ENCODE peak calls at places on chromosome 13, in six cellular contexts. D, C, N, J, M and A are unnamed samples.

GRCh38 chr13:96940961-96941360 is 53.3 kb downstream of the OXGR1 start:
- DNase-seq in J (no peak), M (no peak), C (no peak), N (no peak), D (no peak), A (no peak)

GRCh38 chr13:40777166-40777956 is 6.4 kb upstream of the MRPS31 start:
- DNase-seq in M (no peak), C (peak), D (peak), N (no peak), J (no peak), A (no peak)

GRCh38 chr13:23748591-23748990 is 140.6 kb downstream of the MIPEP start:
- DNase-seq in N (no peak), J (no peak), C (no peak), D (no peak), M (no peak), A (no peak)

GRCh38 chr13:36323951-36324566 is 22.1 kb downstream of the SPART start:
- DNase-seq in C (no peak), J (no peak), D (no peak), M (no peak), N (no peak), A (peak)

GRCh38 chr13:42894765-42895181 is 97.3 kb downstream of the EPSTI1 start:
- DNase-seq in J (no peak), C (peak), N (no peak), D (no peak), M (peak), A (no peak)

GRCh38 chr13:42968906-42969305 is 23.1 kb downstream of the EPSTI1 start:
- DNase-seq in J (peak), M (no peak), D (no peak), C (no peak), N (no peak), A (no peak)

GRCh38 chr13:52782486-52783448 is 43.1 kb upstream of the CNMD start:
- DNase-seq in D (no peak), C (no peak), N (no peak), M (no peak), J (no peak), A (no peak)

GRCh38 chr13:42279986-42280385 is 8.0 kb downstream of the AKAP11 start:
- DNase-seq in M (no peak), N (no peak), C (no peak), D (no peak), J (no peak), A (no peak)

GRCh38 chr13:100710176-100710575 is 35.6 kb upstream of the TMTC4 start:
- DNase-seq in D (no peak), J (no peak), M (no peak), N (no peak), C (no peak), A (no peak)

GRCh38 chr13:23934481-23934880 is 37.2 kb upstream of the C1QTNF9B start:
- DNase-seq in D (no peak), J (no peak), N (no peak), M (no peak), C (no peak), A (no peak)

GRCh38 chr13:78131811-78132210 is 213.2 kb upstream of the EDNRB start:
- DNase-seq in C (no peak), M (no peak), N (no peak), D (no peak), J (no peak), A (no peak)

GRCh38 chr13:46667687-46668281 is 114.8 kb downstream of the LRCH1 start:
- DNase-seq in M (no peak), N (no peak), D (no peak), C (no peak), J (no peak), A (no peak)

GRCh38 chr13:26228080-26228479 is 6.0 kb upstream of the RNF6 start:
- DNase-seq in J (no peak), C (no peak), D (no peak), N (no peak), M (no peak), A (no peak)

GRCh38 chr13:110254751-110255553 is 52.0 kb downstream of the COL4A1 start:
- DNase-seq in J (peak), D (no peak), M (no peak), C (no peak), N (no peak), A (peak)
- H3K27ac ChIP-seq in J (no peak), D (peak), M (no peak), C (no peak), N (peak), A (peak)

GRCh38 chr13:31835932-31836331 is 96.6 kb downstream of the RXFP2 start:
- DNase-seq in D (no peak), N (peak), M (no peak), C (no peak), J (no peak), A (peak)
- H3K27ac ChIP-seq in D (no peak), N (no peak), M (no peak), C (no peak), J (no peak), A (no peak)

DNA sequence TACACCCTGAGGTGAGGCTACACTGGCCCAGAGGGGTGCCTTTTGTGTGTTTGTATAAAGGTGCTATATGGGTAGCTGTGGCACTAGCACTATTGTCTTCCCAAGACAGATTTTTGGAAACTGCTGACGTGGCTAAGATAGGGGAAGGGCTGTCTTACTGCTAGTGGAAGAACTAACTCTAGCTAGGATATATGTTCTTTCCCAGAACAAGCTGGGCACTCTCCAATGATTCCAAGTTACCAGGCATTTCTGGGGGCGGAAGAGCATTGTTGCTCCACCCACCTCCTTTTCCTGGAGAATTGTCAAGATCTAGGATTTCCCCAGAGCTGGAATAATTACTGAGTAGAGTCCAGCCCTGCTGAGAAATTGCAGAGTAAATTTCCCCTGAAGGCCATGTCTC is 408.3 kb downstream of the KLF5 start:
- DNase-seq in C (no peak), J (no peak), M (no peak), N (no peak), D (no peak), A (no peak)
- H3K27ac ChIP-seq in C (no peak), J (no peak), M (no peak), N (no peak), D (no peak), A (no peak)

GRCh38 chr13:110265682-110266430 is 41.1 kb downstream of the COL4A1 start:
- DNase-seq in N (no peak), J (peak), M (no peak), C (no peak), D (peak), A (peak)

GRCh38 chr13:110266983-110267382 is 40.0 kb downstream of the COL4A1 start:
- DNase-seq in C (no peak), D (peak), M (no peak), J (peak), N (no peak), A (no peak)

GRCh38 chr13:110265341-110265681 is 41.6 kb downstream of the COL4A1 start:
- DNase-seq in M (no peak), J (peak), D (peak), N (no peak), C (no peak), A (no peak)

GRCh38 chr13:110264685-110265275 is 42.2 kb downstream of the COL4A1 start:
- DNase-seq in D (peak), M (no peak), J (peak), N (no peak), C (no peak), A (peak)

DNA sequence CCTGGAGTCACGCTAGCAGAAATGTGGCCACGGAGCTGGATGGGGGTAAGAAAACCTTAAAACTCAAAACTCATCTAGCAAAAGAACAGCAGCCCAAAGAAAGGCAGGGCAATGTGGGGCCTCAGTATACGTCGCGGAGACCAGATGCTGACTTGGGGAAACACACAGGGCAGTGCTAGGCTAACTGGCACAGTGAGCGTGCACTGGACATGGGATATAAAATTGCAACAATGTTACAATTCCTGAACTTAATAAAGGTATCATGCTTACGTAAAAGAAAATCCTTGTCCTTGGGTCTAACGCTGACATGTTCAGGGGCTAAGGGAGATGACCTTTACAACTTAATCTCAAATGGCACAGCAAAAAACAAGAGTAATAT is 40.5 kb downstream of the COL4A1 start:
- DNase-seq in J (no peak), C (no peak), N (no peak), M (no peak), D (peak), A (no peak)
- H3K27ac ChIP-seq in J (no peak), C (no peak), N (no peak), M (no peak), D (peak), A (no peak)

GRCh38 chr13:54484166-54484565 is 1455.6 kb downstream of the OLFM4 start:
- DNase-seq in M (no peak), J (no peak), N (no peak), C (no peak), D (no peak), A (no peak)
- H3K27ac ChIP-seq in M (no peak), J (no peak), N (no peak), C (no peak), D (no peak), A (no peak)

GRCh38 chr13:20528451-20528850 is 2.8 kb upstream of the CRYL1 start:
- DNase-seq in M (no peak), N (no peak), J (no peak), C (no peak), D (no peak), A (no peak)

GRCh38 chr13:20525601-20526544 is at the start of gene CRYL1:
- DNase-seq in J (peak), D (peak), N (no peak), C (peak), M (peak), A (peak)

GRCh38 chr13:20526664-20527063 is 1.0 kb upstream of the CRYL1 start:
- DNase-seq in C (no peak), D (no peak), J (no peak), M (no peak), N (no peak), A (no peak)

GRCh38 chr13:20521388-20521787 is 4.3 kb downstream of the CRYL1 start:
- DNase-seq in D (no peak), C (no peak), N (no peak), J (no peak), M (no peak), A (no peak)

DNA sequence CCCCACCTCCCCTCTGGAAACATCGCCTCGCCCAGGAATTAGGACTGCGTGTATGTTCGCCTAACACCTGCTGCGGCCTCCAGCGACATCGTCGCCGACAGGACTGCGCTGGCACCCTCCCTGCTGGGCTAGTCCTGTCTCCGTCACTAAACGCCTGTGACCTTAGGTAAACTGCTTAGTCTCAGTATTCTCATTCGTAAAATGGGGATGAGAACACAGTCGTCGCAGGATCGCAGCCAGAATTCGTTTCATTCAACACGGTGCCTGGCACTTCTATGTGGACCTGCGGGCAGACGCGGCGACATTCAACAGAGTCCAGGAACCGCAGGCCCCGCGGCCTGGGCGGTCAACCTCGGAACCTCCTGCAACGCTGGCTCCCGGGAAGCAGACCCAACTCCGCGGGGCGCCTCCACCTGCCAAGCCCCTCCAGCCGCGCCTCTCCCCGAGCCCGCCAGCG is 485 bp downstream of the CRYL1 start:
- DNase-seq in N (no peak), M (peak), D (peak), C (no peak), J (peak), A (no peak)
- H3K27ac ChIP-seq in N (no peak), M (no peak), D (peak), C (no peak), J (no peak), A (peak)

DNA sequence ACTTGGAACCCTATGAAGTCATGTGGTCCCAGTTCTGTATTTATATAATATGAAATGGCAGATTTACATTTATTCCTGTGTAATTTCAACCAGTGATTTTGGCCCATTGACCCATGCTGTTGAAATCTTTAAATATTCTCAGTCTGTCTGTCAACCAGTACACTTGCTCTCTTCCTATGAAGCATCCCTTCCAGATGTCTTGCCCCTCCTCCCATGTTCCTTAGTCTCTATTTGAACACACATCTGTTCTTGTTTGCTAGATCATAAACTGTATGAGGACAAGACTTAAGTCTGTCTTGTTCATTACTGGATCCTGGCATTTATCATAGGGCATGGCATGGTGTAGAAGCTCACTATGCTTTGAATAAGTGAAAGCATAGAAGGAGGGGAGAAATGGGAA is 35.0 kb downstream of the STARD13 start:
- DNase-seq in C (no peak), J (no peak), N (no peak), D (no peak), M (no peak), A (no peak)
- H3K27ac ChIP-seq in C (peak), J (no peak), N (peak), D (peak), M (no peak), A (peak)

DNA sequence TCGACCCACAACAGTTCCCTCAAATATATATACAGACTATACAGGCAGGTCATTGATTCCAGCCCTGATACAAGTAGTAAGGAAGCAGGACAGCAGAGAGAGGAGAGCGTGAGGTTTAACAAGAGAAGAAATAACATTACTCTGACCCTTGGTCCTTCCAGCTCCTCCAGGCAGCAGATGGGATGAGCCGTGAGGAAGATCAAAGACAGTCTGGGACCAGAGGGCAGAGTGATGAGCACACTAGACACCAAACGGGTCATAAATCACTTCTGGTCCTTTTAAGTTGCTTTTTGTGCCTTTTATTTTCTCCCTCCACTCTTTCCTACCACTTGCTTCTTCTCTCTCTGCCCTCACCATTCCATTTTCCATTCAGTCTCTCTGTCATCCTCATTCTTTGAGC is 16.9 kb upstream of the MICU2 start:
- DNase-seq in N (no peak), D (no peak), C (no peak), J (no peak), M (no peak), A (no peak)
- H3K27ac ChIP-seq in N (no peak), D (no peak), C (no peak), J (no peak), M (no peak), A (no peak)

DNA sequence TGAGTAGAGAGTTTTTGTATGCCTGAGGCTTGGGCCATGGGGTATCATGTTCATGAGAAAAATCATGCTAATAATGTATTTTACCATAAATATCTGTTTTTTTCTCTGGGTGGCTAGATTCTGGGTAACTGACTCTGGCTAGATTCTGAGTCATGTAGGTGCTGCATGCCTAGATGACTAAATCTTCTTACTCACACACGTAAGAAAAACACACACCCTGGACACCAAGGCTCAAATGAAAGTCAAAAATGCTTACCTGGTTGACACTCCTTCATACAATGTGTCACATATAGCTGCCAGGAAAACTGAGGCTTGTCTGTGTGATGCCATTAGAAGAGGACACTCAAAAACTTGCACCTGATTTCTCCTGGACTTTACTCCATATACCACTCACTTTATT is 597.4 kb upstream of the SLITRK1 start:
- DNase-seq in C (no peak), M (no peak), N (no peak), D (no peak), J (no peak), A (no peak)
- H3K27ac ChIP-seq in C (no peak), M (no peak), N (no peak), D (no peak), J (no peak), A (no peak)